ENCODE peak calls at places on chromosomes 2 and 18, in six cellular contexts. W is stimulated activated CD8-positive, alpha-beta memory T cell treated with anti-CD3 and anti-CD28 coated beads, Interleukin-15, amount 100 ng/mL, for 24 hours; L is germinal center; F is putamen; J is HT1080; B is HT-29. R is an unnamed sample.

GRCh38 chr2:72603481-72603880 is 222.4 kb downstream of the EXOC6B start:
- DNase-seq in W (no peak), L (no peak), F (no peak), J (peak), B (no peak), R (no peak)

GRCh38 chr2:191832668-191833067 is 14.2 kb downstream of the CAVIN2 start:
- DNase-seq in W (no peak), L (no peak), F (no peak), J (no peak), B (no peak), R (no peak)

GRCh38 chr18:9706081-9706935 is 1.8 kb upstream of the RAB31 start:
- DNase-seq in W (no peak), L (no peak), F (no peak), J (no peak), B (no peak), R (no peak)

GRCh38 chr18:52670903-52671302 is 330.9 kb downstream of the DCC start:
- DNase-seq in W (no peak), L (no peak), F (peak), J (peak), B (peak), R (no peak)

GRCh38 chr2:239307921-239308620 is 92.7 kb downstream of the HDAC4 start:
- DNase-seq in W (no peak), L (no peak), F (no peak), J (no peak), B (no peak), R (no peak)

GRCh38 chr2:153787612-153788011 is 84.1 kb upstream of the GALNT13 start:
- DNase-seq in W (no peak), L (no peak), F (no peak), J (no peak), B (no peak), R (no peak)

GRCh38 chr2:30706534-30707303 is 100.5 kb downstream of the CAPN13 start:
- DNase-seq in W (peak), L (peak), F (peak), J (peak), B (peak), R (peak)

GRCh38 chr2:177355874-177356273 is 36.7 kb upstream of the AGPS start:
- DNase-seq in W (no peak), L (no peak), F (no peak), J (peak), B (no peak), R (no peak)

GRCh38 chr2:62181836-62182235 is 14.1 kb upstream of the B3GNT2 start:
- DNase-seq in W (no peak), L (no peak), F (no peak), J (no peak), B (no peak), R (no peak)

GRCh38 chr18:68861365-68861764 is 63.5 kb downstream of the CCDC102B start:
- DNase-seq in W (no peak), L (no peak), F (no peak), J (no peak), B (no peak), R (no peak)

GRCh38 chr2:174138161-174138560 is 110.2 kb downstream of the OLA1 start:
- DNase-seq in W (no peak), L (no peak), F (no peak), J (no peak), B (peak), R (no peak)

GRCh38 chr2:231260442-231260841 is 62.0 kb downstream of the ARMC9 start:
- DNase-seq in W (no peak), L (no peak), F (no peak), J (peak), B (peak), R (no peak)

GRCh38 chr2:165868211-165868610 is 74.2 kb upstream of the GALNT3 start:
- DNase-seq in W (no peak), L (no peak), F (no peak), J (no peak), B (no peak), R (no peak)

GRCh38 chr18:24734058-24734457 is 273.6 kb downstream of the HRH4 start:
- DNase-seq in W (no peak), L (no peak), F (no peak), J (peak), B (peak), R (peak)

GRCh38 chr2:18299423-18300212 is 260.8 kb downstream of the RDH14 start:
- DNase-seq in W (no peak), L (no peak), F (peak), J (peak), B (peak), R (peak)

GRCh38 chr2:20330202-20330601 is 20.4 kb downstream of the PUM2 start:
- DNase-seq in W (no peak), L (no peak), F (no peak), J (no peak), B (no peak), R (no peak)

GRCh38 chr2:24409700-24410556 is 49.6 kb upstream of the ITSN2 start:
- DNase-seq in W (no peak), L (peak), F (peak), J (peak), B (peak), R (peak)

GRCh38 chr18:74040459-74041332 is 106.9 kb downstream of the FBXO15 start:
- DNase-seq in W (peak), L (peak), F (no peak), J (peak), B (peak), R (peak)

GRCh38 chr2:170685591-170685990 is 29.5 kb upstream of the SP5 start:
- DNase-seq in W (no peak), L (no peak), F (no peak), J (no peak), B (no peak), R (no peak)

GRCh38 chr2:136112317-136112891 is 5.5 kb downstream of the CXCR4 start:
- DNase-seq in W (no peak), L (no peak), F (peak), J (no peak), B (no peak), R (no peak)

GRCh38 chr2:238117199-238118154 is 17.3 kb downstream of the ESPNL start:
- DNase-seq in W (no peak), L (no peak), F (no peak), J (no peak), B (no peak), R (peak)

GRCh38 chr2:127070221-127070620 is 36.7 kb downstream of the BIN1 start:
- DNase-seq in W (no peak), L (no peak), F (no peak), J (no peak), B (no peak), R (no peak)

GRCh38 chr18:48819276-48819675 is 131.5 kb downstream of the SMAD7 start:
- DNase-seq in W (no peak), L (no peak), F (no peak), J (no peak), B (no peak), R (no peak)

GRCh38 chr2:149743842-149744468 is 156.4 kb upstream of the MMADHC start:
- DNase-seq in W (no peak), L (no peak), F (no peak), J (peak), B (no peak), R (no peak)

GRCh38 chr2:43238176-43238575 is 11.8 kb upstream of the ZFP36L2 start:
- DNase-seq in W (no peak), L (no peak), F (no peak), J (no peak), B (no peak), R (no peak)

GRCh38 chr2:6773007-6773693 is 92.6 kb downstream of the CMPK2 start:
- DNase-seq in W (peak), L (peak), F (peak), J (peak), B (peak), R (peak)

GRCh38 chr2:160209457-160209856 is 9.4 kb upstream of the ITGB6 start:
- DNase-seq in W (no peak), L (no peak), F (no peak), J (peak), B (no peak), R (no peak)

GRCh38 chr2:238523158-238524110 is 96.7 kb downstream of the ASB1 start:
- DNase-seq in W (no peak), L (no peak), F (no peak), J (no peak), B (no peak), R (no peak)

GRCh38 chr2:45839388-45840251 is 188.1 kb downstream of the PRKCE start:
- DNase-seq in W (no peak), L (no peak), F (peak), J (no peak), B (no peak), R (no peak)

GRCh38 chr18:46034230-46034629 is 37.8 kb downstream of the PSTPIP2 start:
- DNase-seq in W (no peak), L (no peak), F (no peak), J (no peak), B (no peak), R (no peak)

GRCh38 chr2:44937688-44938240 is 3.7 kb upstream of the SIX3 start:
- DNase-seq in W (no peak), L (no peak), F (no peak), J (no peak), B (peak), R (no peak)

GRCh38 chr2:31107588-31108300 is 30.5 kb downstream of the GALNT14 start:
- DNase-seq in W (no peak), L (no peak), F (no peak), J (peak), B (no peak), R (no peak)

GRCh38 chr2:84880645-84881521 is at the start of gene TRABD2A:
- DNase-seq in W (no peak), L (no peak), F (no peak), J (peak), B (no peak), R (peak)

GRCh38 chr2:111119004-111119846 is 1.5 kb upstream of the BCL2L11 start:
- DNase-seq in W (no peak), L (peak), F (no peak), J (no peak), B (no peak), R (no peak)

GRCh38 chr2:10833021-10833420 is 20.4 kb upstream of the PDIA6 start:
- DNase-seq in W (no peak), L (no peak), F (no peak), J (no peak), B (no peak), R (no peak)

GRCh38 chr2:136917281-136917680 is 151.9 kb downstream of the THSD7B start:
- DNase-seq in W (no peak), L (no peak), F (no peak), J (peak), B (no peak), R (no peak)

GRCh38 chr2:142920579-142920978 is 43.1 kb downstream of the KYNU start:
- DNase-seq in W (no peak), L (no peak), F (no peak), J (no peak), B (no peak), R (no peak)

GRCh38 chr2:125658583-125658982 is 997.4 kb upstream of the GYPC start:
- DNase-seq in W (no peak), L (no peak), F (no peak), J (no peak), B (no peak), R (no peak)

R was measured in LoVo.